ENCODE peak calls at places on chromosomes 12 and 14, in four cellular contexts. Y is body of pancreas, H is AG10803, Z is PC-3. T is an unnamed sample.

GRCh38 chr12:103647267-103647666 is 60.2 kb downstream of the STAB2 start:
- DNase-seq in Z (peak; percentile 78), Y (no peak), H (peak; percentile 72), T (peak; percentile 3)

GRCh38 chr12:71589478-71589881 is 74.2 kb downstream of the ZFC3H1 start:
- DNase-seq in Z (no peak), Y (peak; percentile 7), H (no peak), T (no peak)

GRCh38 chr14:36070056-36071043 is 106.2 kb downstream of the PTCSC3 start:
- DNase-seq in H (peak; percentile 71), Y (peak; percentile 83), Z (peak; percentile 82), T (peak; percentile 54)

GRCh38 chr12:51636986-51637385 is 46.0 kb downstream of the SCN8A start:
- DNase-seq in Y (no peak), Z (no peak), H (no peak), T (no peak)

GRCh38 chr14:60965402-60965801 is 15.5 kb downstream of the TRMT5 start:
- DNase-seq in H (peak; percentile 65), Y (no peak), Z (peak; percentile 66), T (no peak)

GRCh38 chr12:54526800-54527630 is 22.4 kb upstream of the PDE1B start:
- DNase-seq in H (peak; percentile 14), Y (peak; percentile 22), Z (peak; percentile 44), T (peak; percentile 18)

GRCh38 chr12:27555316-27555715 is 31.3 kb downstream of the PPFIBP1 start:
- DNase-seq in H (no peak), Y (no peak), Z (no peak), T (no peak)

GRCh38 chr14:35034440-35034833 is 11.6 kb upstream of the FAM177A1 start:
- DNase-seq in Y (no peak), Z (no peak), H (no peak), T (no peak)

GRCh38 chr14:105862581-105863239 is 336.3 kb downstream of the TMEM121 start:
- DNase-seq in Z (no peak), H (no peak), Y (no peak), T (no peak)

GRCh38 chr14:34425095-34425851 is 36.8 kb downstream of the SPTSSA start:
- DNase-seq in H (no peak), Y (peak; percentile 41), Z (no peak), T (peak; percentile 67)

GRCh38 chr12:93363854-93364297 is 13.8 kb upstream of the NUDT4 start:
- DNase-seq in H (no peak), Y (no peak), Z (no peak), T (no peak)

GRCh38 chr14:61147369-61147897 is 133.7 kb downstream of the TMEM30B start:
- DNase-seq in Z (no peak), H (no peak), Y (no peak), T (no peak)

GRCh38 chr14:53979747-53980642 is 23.4 kb upstream of the BMP4 start:
- DNase-seq in Y (no peak), Z (no peak), H (peak; percentile 78), T (peak; percentile 44)

GRCh38 chr12:29253916-29254625 is 105.0 kb downstream of the FAR2 start:
- DNase-seq in Y (no peak), H (no peak), Z (no peak), T (no peak)

GRCh38 chr12:71312767-71313375 is 126.7 kb upstream of the LGR5 start:
- DNase-seq in H (no peak), Z (peak; percentile 56), Y (no peak), T (no peak)

GRCh38 chr14:58501214-58501816 is 73.8 kb downstream of the KIAA0586 start:
- DNase-seq in Y (peak; percentile 44), Z (peak; percentile 97), H (peak; percentile 85), T (peak; percentile 51)

GRCh38 chr12:66132408-66132807 is 1.9 kb upstream of the LLPH start:
- DNase-seq in H (peak; percentile 72), Z (peak; percentile 39), Y (no peak), T (peak; percentile 19)

GRCh38 chr12:19775241-19775640 is 335.9 kb downstream of the AEBP2 start:
- DNase-seq in H (no peak), Y (no peak), Z (no peak), T (no peak)

GRCh38 chr14:54329082-54329695 is 67.6 kb upstream of the CDKN3 start:
- DNase-seq in H (peak; percentile 66), Y (peak; percentile 38), Z (peak; percentile 96), T (peak; percentile 39)

GRCh38 chr14:102590667-102591099 is 1.8 kb upstream of the RCOR1 start:
- DNase-seq in H (no peak), Y (peak; percentile 53), Z (peak; percentile 73), T (peak; percentile 76)

GRCh38 chr14:95281560-95282176 is 38.0 kb downstream of the CLMN start:
- DNase-seq in Z (no peak), Y (no peak), H (no peak), T (no peak)

GRCh38 chr12:16606201-16606849 is 363 bp upstream of the LMO3 start:
- DNase-seq in Y (peak; percentile 61), Z (peak; percentile 25), H (peak; percentile 8), T (peak; percentile 27)
- H3K4me3 ChIP-seq in Y (peak overlapping the region; percentile 36), Z (peak overlapping the region; percentile 77), H (peak overlapping the region; percentile 63), T (peak overlapping the region; percentile 50)

GRCh38 chr12:121325922-121326396 is 26.3 kb downstream of the ANAPC5 start:
- DNase-seq in Y (peak; percentile 56), Z (no peak), H (peak; percentile 65), T (no peak)
- H3K4me3 ChIP-seq in Y (no peak overlapping the region), Z (no peak overlapping the region), H (no peak overlapping the region), T (no peak overlapping the region)

GRCh38 chr12:26112703-26113147 is 12.1 kb downstream of the BHLHE41 start:
- DNase-seq in Y (no peak), H (no peak), Z (peak; percentile 95), T (peak; percentile 88)
- H3K4me3 ChIP-seq in Y (no peak overlapping the region), H (no peak overlapping the region), Z (peak overlapping the region; percentile 71), T (peak overlapping the region; percentile 57)

GRCh38 chr12:124920353-124920935 is 6.0 kb upstream of the UBC start:
- DNase-seq in Y (no peak), Z (no peak), H (no peak), T (no peak)
- H3K4me3 ChIP-seq in Y (no peak overlapping the region), Z (peak overlapping the region; percentile 31), H (no peak overlapping the region), T (peak overlapping the region; percentile 64)

GRCh38 chr12:110679201-110679600 is 9.7 kb downstream of the HVCN1 start:
- DNase-seq in H (no peak), Z (no peak), Y (no peak), T (no peak)
- H3K4me3 ChIP-seq in H (no peak overlapping the region), Z (no peak overlapping the region), Y (no peak overlapping the region), T (no peak overlapping the region)

DNA sequence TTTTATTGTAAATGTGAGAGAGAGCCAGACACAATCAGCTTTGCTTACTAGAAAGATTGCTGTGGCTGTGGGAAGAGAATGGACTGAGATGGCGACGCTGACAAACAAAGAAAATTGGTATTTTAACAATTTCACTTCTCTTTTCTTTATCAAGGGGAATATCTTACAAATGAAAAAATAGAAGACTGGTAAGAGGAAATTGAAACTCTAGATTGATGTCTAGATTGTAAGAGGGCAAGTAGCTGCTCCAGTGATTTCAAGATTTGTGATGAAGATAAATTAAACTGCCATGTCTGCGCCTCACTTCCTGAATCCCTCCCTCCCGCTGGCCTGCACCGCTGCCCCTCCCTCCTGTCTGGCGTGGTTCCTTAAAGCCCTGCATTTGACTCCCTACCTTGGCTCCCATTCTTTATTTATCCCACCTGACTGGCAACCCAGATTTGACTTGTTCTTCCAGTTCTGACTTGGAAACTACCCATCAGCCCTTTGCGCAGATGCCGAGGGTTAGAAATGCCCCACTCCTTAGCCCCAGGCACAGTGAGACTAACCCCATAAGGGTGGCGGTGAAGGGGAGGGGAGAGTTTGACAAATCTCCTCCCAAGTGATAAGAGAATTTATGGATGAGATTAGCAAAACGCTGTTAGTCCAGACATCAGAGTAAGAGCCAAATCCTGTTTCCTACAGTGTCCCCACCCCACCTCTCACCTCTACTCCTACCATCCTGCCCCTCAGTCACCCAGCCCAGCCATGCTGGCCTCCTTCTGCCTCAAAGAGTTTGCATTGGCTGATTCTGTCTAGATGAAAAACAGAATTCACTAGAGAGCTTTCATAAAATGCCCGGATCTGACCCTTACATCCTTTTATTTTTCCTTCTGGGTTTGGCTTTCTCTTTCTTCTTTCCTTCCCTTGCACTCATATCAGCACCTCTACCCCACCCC is 125.3 kb upstream of the ATF7IP start:
- DNase-seq in Z (peak; percentile 79), H (no peak), Y (peak; percentile 40), T (peak; percentile 97)
- H3K4me3 ChIP-seq in Z (peak overlapping the region; percentile 51), H (peak overlapping the region; percentile 5), Y (no peak overlapping the region), T (peak overlapping the region; percentile 51)

GRCh38 chr12:576613-577110 is 86.6 kb downstream of the NINJ2 start:
- DNase-seq in H (no peak), Z (no peak), Y (no peak), T (no peak)
- H3K4me3 ChIP-seq in H (no peak overlapping the region), Z (no peak overlapping the region), Y (no peak overlapping the region), T (no peak overlapping the region)

GRCh38 chr12:6355491-6356373 is 13.9 kb upstream of the TNFRSF1A start:
- DNase-seq in H (no peak), Y (no peak), Z (no peak), T (no peak)

GRCh38 chr12:6351622-6352021 is 9.7 kb upstream of the TNFRSF1A start:
- DNase-seq in Y (no peak), Z (no peak), H (no peak), T (no peak)

GRCh38 chr12:6354539-6355393 is 12.9 kb upstream of the TNFRSF1A start:
- DNase-seq in Y (no peak), Z (no peak), H (no peak), T (no peak)

GRCh38 chr12:6356374-6356820 is 14.5 kb upstream of the TNFRSF1A start:
- DNase-seq in H (no peak), Z (no peak), Y (no peak), T (no peak)

GRCh38 chr12:6352198-6353173 is 10.6 kb upstream of the TNFRSF1A start:
- DNase-seq in Z (no peak), Y (no peak), H (no peak), T (no peak)
- H3K4me3 ChIP-seq in Z (no peak overlapping the region), Y (no peak overlapping the region), H (no peak overlapping the region), T (no peak overlapping the region)

DNA sequence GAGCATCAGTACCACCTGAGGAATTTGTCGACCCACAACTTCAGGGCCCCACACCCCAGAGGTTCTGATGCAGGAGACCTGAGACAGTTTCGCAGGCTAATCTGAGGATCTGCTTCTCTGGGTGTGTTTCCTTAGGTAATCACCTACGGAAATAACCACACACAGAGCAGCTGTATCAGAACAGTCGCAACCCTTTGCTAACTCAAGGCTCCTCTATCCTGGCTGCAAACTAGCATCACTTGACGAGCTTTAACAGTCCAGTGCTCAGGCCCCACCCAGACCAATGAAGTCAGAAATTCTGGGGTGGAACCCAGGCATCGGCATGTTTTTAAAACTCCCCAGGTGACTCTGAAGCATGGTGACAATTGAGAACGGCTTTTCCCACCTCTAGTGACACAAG is 20.7 kb downstream of the SLC7A7 start:
- DNase-seq in Z (no peak), Y (no peak), H (no peak), T (no peak)
- H3K4me3 ChIP-seq in Z (no peak overlapping the region), Y (no peak overlapping the region), H (no peak overlapping the region), T (no peak overlapping the region)

GRCh38 chr14:57205953-57206352 is 62.8 kb downstream of the EXOC5 start:
- DNase-seq in H (no peak), Z (no peak), Y (no peak), T (no peak)
- H3K4me3 ChIP-seq in H (no peak overlapping the region), Z (no peak overlapping the region), Y (no peak overlapping the region), T (no peak overlapping the region)